ENCODE peak calls at places on chromosomes 6 and 20, in six cellular contexts. S, Y, X, F, R and W are unnamed samples. For H3K4me1, the result is how much of the 10 kb centered on the place peaks cover.

GRCh38 chr6:32460528-32460927 is 20.8 kb downstream of the HLA-DRA start:
- DNase-seq in F (no peak), Y (no peak), X (no peak), R (no peak), S (no peak), W (no peak)

GRCh38 chr20:56865055-56865454 is 235.9 kb downstream of the TFAP2C start:
- DNase-seq in F (no peak), X (no peak), Y (no peak), R (peak), S (no peak), W (no peak)

GRCh38 chr6:47247227-47247797 is 62.4 kb downstream of the TNFRSF21 start:
- DNase-seq in X (no peak), F (no peak), R (no peak), Y (no peak), S (peak), W (no peak)

GRCh38 chr6:143531720-143532504 is 20.4 kb upstream of the FUCA2 start:
- DNase-seq in Y (no peak), S (no peak), F (no peak), X (no peak), R (no peak), W (no peak)

GRCh38 chr6:34680802-34681515 is 15.6 kb downstream of the ILRUN start:
- DNase-seq in F (no peak), S (peak), Y (peak), X (no peak), R (no peak), W (no peak)

GRCh38 chr6:157755032-157755751 is 67.9 kb upstream of the SNX9 start:
- DNase-seq in X (no peak), S (no peak), R (peak), Y (peak), F (no peak), W (no peak)

GRCh38 chr20:52958206-52958605 is 14.0 kb upstream of the TSHZ2 start:
- DNase-seq in F (no peak), R (no peak), X (no peak), S (peak), Y (no peak), W (no peak)

GRCh38 chr6:32692019-32692418 is 25.6 kb upstream of the HLA-DQB1 start:
- DNase-seq in Y (no peak), S (no peak), R (peak), F (peak), X (peak), W (peak)

GRCh38 chr6:161138545-161139303 is 135.1 kb downstream of the AGPAT4 start:
- DNase-seq in S (no peak), X (no peak), R (no peak), F (no peak), Y (no peak), W (no peak)

GRCh38 chr20:35743693-35744491 is 1.8 kb upstream of the RBM39 start:
- DNase-seq in S (peak), R (peak), Y (peak), X (no peak), F (no peak), W (no peak)

GRCh38 chr20:58174708-58175287 is 53.7 kb downstream of the ANKRD60 start:
- DNase-seq in X (no peak), R (no peak), Y (no peak), S (no peak), F (no peak), W (no peak)

GRCh38 chr6:81752969-81753708 is 658 bp upstream of the TENT5A start:
- DNase-seq in R (peak), X (peak), F (no peak), S (peak), Y (peak), W (peak)

GRCh38 chr6:81754906-81755305 is 2.4 kb upstream of the TENT5A start:
- DNase-seq in R (no peak), Y (no peak), F (no peak), S (no peak), X (no peak), W (no peak)

GRCh38 chr6:81753709-81754678 is 1.5 kb upstream of the TENT5A start:
- DNase-seq in Y (peak), S (peak), F (no peak), X (peak), R (peak), W (peak)

GRCh38 chr6:81756690-81757089 is 4.2 kb upstream of the TENT5A start:
- DNase-seq in F (no peak), S (no peak), X (no peak), R (no peak), Y (no peak), W (no peak)

DNA sequence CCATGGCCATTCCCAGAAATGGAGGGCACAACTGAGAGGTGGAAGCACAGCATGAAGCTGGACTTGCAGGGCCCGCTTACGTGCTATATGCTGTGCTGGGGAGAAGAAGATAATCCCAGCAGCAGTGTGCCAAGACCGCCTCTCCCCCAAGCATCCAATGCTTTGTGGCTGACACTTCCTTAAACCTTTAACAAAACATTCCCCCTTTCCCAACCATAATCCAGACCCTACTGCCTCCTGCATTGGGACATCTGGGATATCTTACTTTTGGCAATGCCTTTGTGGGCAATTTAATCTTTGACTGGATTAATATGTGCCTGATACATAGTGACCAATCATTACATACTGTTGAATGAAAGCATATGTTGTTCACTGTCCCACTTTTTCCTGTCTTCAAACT is 3.1 kb upstream of the TENT5A start:
- DNase-seq in X (no peak), Y (no peak), R (no peak), S (no peak), F (no peak), W (no peak)
- H3K4me1 ChIP-seq in X (under half), Y (under half), R (under half), S (under half), F (under half), W (under half)

DNA sequence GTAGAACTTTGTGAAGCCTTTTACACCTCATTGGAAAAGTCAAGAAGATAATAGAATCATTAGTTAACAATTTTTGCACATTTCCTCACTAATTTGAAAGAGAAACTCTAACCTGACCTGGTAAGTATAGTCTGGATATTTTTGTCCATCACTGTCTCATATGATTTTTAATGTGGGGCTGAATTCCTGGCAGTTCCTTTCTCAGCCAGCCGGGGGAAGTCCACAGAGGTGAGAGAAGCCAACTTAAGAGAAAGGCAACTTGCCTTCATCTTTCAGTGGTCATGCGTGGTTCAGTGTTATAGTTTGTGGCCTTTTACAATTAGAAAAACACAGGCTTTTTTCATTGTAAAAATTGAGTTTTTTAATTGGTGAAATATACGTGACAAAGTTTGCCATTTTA is 80.6 kb downstream of the CDYL start:
- DNase-seq in X (no peak), S (no peak), F (no peak), Y (no peak), R (no peak), W (no peak)
- H3K14ac ChIP-seq in X (no peak), S (no peak), F (no peak), Y (no peak), R (no peak), W (no peak)

GRCh38 chr6:111759836-111760785 is 113.1 kb downstream of the FYN start:
- DNase-seq in F (no peak), X (no peak), Y (peak), R (peak), S (no peak), W (no peak)

GRCh38 chr6:111759413-111759835 is 113.8 kb downstream of the FYN start:
- DNase-seq in Y (peak), F (no peak), X (no peak), R (no peak), S (no peak), W (no peak)

GRCh38 chr6:111757342-111757741 is 115.9 kb downstream of the FYN start:
- DNase-seq in F (no peak), Y (peak), R (no peak), S (peak), X (no peak), W (no peak)

GRCh38 chr6:111761783-111762312 is 111.4 kb downstream of the FYN start:
- DNase-seq in F (no peak), X (no peak), R (no peak), Y (peak), S (no peak), W (no peak)

GRCh38 chr6:111758608-111759293 is 114.5 kb downstream of the FYN start:
- DNase-seq in Y (no peak), S (no peak), R (no peak), X (no peak), F (no peak), W (no peak)
- H3K4me1 ChIP-seq in Y (under half), S (under half), R (under half), X (under half), F (under half), W (under half)

DNA sequence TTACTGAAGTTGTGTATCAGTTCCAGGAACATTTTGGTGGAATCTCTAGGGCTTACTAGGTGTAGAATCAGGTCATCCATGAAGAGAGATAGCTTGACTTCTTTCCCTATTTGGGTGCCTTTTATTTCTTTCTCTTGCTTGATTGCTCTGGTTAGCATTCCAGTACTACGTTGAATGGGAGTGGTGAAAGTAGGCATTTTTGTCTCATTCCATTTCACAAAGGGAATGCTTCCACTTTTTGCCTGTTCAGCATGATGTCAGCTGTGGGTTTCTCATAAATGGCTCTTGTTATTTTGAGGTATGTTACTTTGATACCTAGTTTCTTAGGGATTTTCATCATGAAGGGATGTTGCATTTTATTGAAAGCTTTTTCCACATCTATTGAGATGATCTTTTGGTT is 195.3 kb downstream of the MOXD1 start:
- DNase-seq in S (no peak), Y (peak), F (no peak), R (peak), X (no peak), W (no peak)
- H3K14ac ChIP-seq in S (no peak), Y (no peak), F (no peak), R (no peak), X (no peak), W (no peak)

DNA sequence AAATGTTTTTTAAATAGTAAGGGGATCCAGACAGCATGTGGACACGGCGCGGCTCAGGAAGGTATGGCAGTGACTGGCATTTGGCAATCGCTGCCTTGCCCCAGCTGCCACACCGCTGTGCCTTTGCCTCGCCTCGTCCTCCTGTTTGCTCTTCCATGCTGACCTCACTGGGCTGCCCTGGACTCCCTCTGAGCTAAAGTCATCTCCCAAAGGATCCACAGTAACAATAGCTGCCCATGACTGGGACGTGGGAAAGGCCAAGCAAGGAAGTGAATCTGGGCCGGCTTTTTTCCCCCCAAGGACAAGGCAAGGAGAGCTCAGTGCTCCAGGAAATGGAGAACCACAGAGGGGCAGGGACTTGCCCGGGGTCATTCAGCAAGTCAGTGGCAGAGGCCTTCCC is 48.1 kb downstream of the JPH2 start:
- DNase-seq in X (no peak), Y (no peak), S (no peak), R (no peak), F (no peak), W (no peak)
- H3K4me1 ChIP-seq in X (under half), Y (under half), S (under half), R (under half), F (under half), W (under half)

DNA sequence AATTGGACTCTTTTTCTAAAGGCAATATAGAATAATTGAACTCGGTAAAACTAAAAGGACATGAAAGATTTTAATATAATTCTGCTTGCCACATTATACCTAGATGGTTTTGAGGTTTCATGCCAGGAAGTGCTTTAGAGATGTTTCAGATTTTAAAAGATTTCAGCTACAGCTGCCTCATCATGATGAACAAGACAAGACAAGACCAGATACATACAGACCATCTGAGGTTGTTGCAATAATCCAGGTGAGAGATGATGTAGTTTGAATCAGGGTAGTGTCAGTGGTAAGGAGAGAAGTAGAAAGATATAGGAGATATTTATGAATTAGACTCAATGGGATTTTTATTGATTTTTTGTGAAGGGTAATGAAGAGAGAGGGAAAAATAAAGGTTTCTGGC is 374.3 kb upstream of the HSF2 start:
- DNase-seq in Y (no peak), S (no peak), X (no peak), F (no peak), R (no peak), W (no peak)
- H3K14ac ChIP-seq in Y (no peak), S (no peak), X (no peak), F (no peak), R (no peak), W (no peak)

GRCh38 chr20:23627501-23627900 is 10.3 kb downstream of the CST3 start:
- DNase-seq in F (no peak), X (no peak), S (no peak), Y (no peak), R (no peak), W (no peak)
- H3K4me1 ChIP-seq in F (under half), X (under half), S (under half), Y (under half), R (under half), W (under half)

GRCh38 chr6:150590448-150590847 is 9.2 kb upstream of the PLEKHG1 start:
- DNase-seq in S (no peak), Y (no peak), X (no peak), R (no peak), F (no peak), W (no peak)
- H3K14ac ChIP-seq in S (no peak), Y (no peak), X (no peak), R (no peak), F (no peak), W (no peak)

GRCh38 chr6:165658395-165659058 is 4.5 kb downstream of the PDE10A start:
- DNase-seq in S (no peak), X (no peak), R (peak), Y (no peak), F (no peak), W (no peak)

GRCh38 chr6:165656581-165657324 is 6.3 kb downstream of the PDE10A start:
- DNase-seq in X (no peak), F (no peak), Y (no peak), S (no peak), R (peak), W (no peak)

GRCh38 chr6:165655191-165655590 is 7.8 kb downstream of the PDE10A start:
- DNase-seq in Y (no peak), R (no peak), X (no peak), F (no peak), S (no peak), W (no peak)

GRCh38 chr6:165659945-165660862 is 2.8 kb downstream of the PDE10A start:
- DNase-seq in S (peak), R (peak), Y (peak), X (no peak), F (no peak), W (no peak)

DNA sequence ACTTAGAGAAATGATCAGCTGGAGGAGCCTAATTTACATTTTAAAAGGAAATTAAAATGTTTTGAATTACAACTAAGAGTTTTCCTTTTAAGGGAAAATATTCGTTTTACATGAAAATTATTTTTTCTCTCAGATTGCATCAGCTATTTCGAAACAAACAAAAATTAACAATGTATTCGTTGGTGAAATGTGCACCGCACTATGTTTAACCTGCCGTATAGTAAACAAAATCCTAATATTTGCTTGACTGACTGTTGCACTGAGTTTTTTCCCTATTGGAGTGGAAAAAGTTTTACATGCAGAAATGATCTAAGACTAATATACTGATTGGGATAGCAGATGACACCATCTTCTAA is 5.7 kb downstream of the PDE10A start:
- DNase-seq in X (no peak), F (no peak), S (no peak), R (peak), Y (no peak), W (no peak)
- H3K4me1 ChIP-seq in X (under half), F (under half), S (under half), R (under half), Y (under half), W (under half)